ENCODE peak calls at places on chromosomes 7 and 10, in ten cellular contexts. P is SK-MEL-5; R is NCI-H1105 treated with DMSO at 0.1 percent for 48 hours; V is activated CD4-positive, alpha-beta T cell treated with anti-CD3 and anti-CD28 coated beads, Interleukin-2, amount 50 U/mL, for 1 hour; K is KBM-7; Q is astrocyte of the cerebellum; F is activated CD4-positive, CD25-positive, alpha-beta regulatory T cell; Y is iPS-NIHi11; S is T-helper 9 cell; N is stimulated activated naive CD4-positive, alpha-beta T cell. E is an unnamed sample.

GRCh38 chr7:27551803-27552202 is 110.9 kb downstream of the HIBADH start:
- DNase-seq in K (no peak), V (no peak), Q (no peak), S (no peak), Y (no peak), N (no peak), F (no peak), R (no peak), P (no peak), E (no peak)

GRCh38 chr10:484925-485661 is 204.4 kb downstream of the DIP2C start:
- DNase-seq in Q (no peak), P (no peak), N (peak), F (no peak), Y (no peak), S (no peak), R (no peak), K (no peak), V (peak), E (no peak)

GRCh38 chr10:72337039-72337629 is 17.6 kb downstream of the DNAJB12 start:
- DNase-seq in R (peak), Y (peak), K (peak), V (peak), S (peak), P (peak), N (peak), Q (no peak), F (peak), E (peak)

GRCh38 chr7:27641576-27642230 is 21.0 kb downstream of the HIBADH start:
- DNase-seq in K (no peak), Y (no peak), N (no peak), V (no peak), S (no peak), Q (no peak), R (no peak), P (peak), F (no peak), E (no peak)

GRCh38 chr10:50392966-50393718 is 141.8 kb upstream of the ASAH2 start:
- DNase-seq in P (no peak), F (no peak), N (no peak), S (no peak), Q (no peak), R (no peak), Y (no peak), K (no peak), V (no peak), E (no peak)

GRCh38 chr7:107700570-107700969 is 39.9 kb downstream of the SLC26A4 start:
- DNase-seq in Q (no peak), K (no peak), N (no peak), S (no peak), R (no peak), V (no peak), F (no peak), P (no peak), Y (no peak), E (no peak)

GRCh38 chr7:36986429-36987362 is 262.4 kb upstream of the AOAH start:
- DNase-seq in R (peak), S (peak), Y (peak), P (peak), N (no peak), F (peak), K (peak), Q (peak), V (peak), E (peak)

GRCh38 chr10:35607475-35608316 is 2.6 kb downstream of the GJD4 start:
- DNase-seq in P (no peak), N (no peak), S (no peak), Q (no peak), Y (peak), K (peak), V (no peak), F (no peak), R (no peak), E (no peak)

GRCh38 chr7:157271991-157272324 is 64.8 kb upstream of the DNAJB6 start:
- DNase-seq in N (no peak), P (peak), F (no peak), S (no peak), K (no peak), Y (no peak), V (no peak), Q (peak), R (no peak), E (no peak)

GRCh38 chr10:60410970-60411369 is 21.3 kb upstream of the ANK3 start:
- DNase-seq in N (no peak), R (no peak), K (no peak), P (no peak), V (no peak), F (no peak), S (no peak), Y (no peak), Q (no peak), E (no peak)

GRCh38 chr10:118116555-118117311 is 70.0 kb upstream of the RAB11FIP2 start:
- DNase-seq in K (no peak), S (no peak), Y (peak), V (no peak), N (no peak), P (no peak), R (peak), F (no peak), Q (no peak), E (no peak)

E was measured in Kasumi-1.